ENCODE peak calls at places on chromosome 1, in five cellular contexts. V is breast epithelium, B is WTC11, M is HFF-Myc, E is GM20000. A is an unnamed sample.

GRCh38 chr1:231796141-231796540 is 169.6 kb downstream of the DISC1 start:
- DNase-seq in V (no peak), B (no peak), M (no peak), E (no peak), A (no peak)

GRCh38 chr1:225480825-225481434 is 53.1 kb upstream of the LBR start:
- DNase-seq in V (peak), B (peak), M (no peak), E (peak), A (peak)

GRCh38 chr1:4658643-4659042 is 4.2 kb downstream of the AJAP1 start:
- DNase-seq in V (no peak), B (no peak), M (no peak), E (no peak), A (no peak)

GRCh38 chr1:216140650-216141547 is 282.3 kb downstream of the USH2A start:
- DNase-seq in V (no peak), B (no peak), M (no peak), E (no peak), A (no peak)

GRCh38 chr1:228097333-228098081 is 5.6 kb downstream of the C1orf35 start:
- DNase-seq in V (no peak), B (no peak), M (no peak), E (no peak), A (peak)

GRCh38 chr1:20207546-20207945 is 21.2 kb upstream of the PLA2G2C start:
- DNase-seq in V (no peak), B (no peak), M (no peak), E (no peak), A (no peak)

GRCh38 chr1:39509360-39510009 is 18.0 kb downstream of the BMP8A start:
- DNase-seq in V (no peak), B (no peak), M (no peak), E (peak), A (peak)

GRCh38 chr1:155106862-155107261 is 20.8 kb upstream of the EFNA1 start:
- DNase-seq in V (no peak), B (no peak), M (no peak), E (no peak), A (no peak)

GRCh38 chr1:212774584-212774983 is 17.0 kb downstream of the NSL1 start:
- DNase-seq in V (no peak), B (no peak), M (no peak), E (no peak), A (no peak)

GRCh38 chr1:98119793-98120192 is 199.0 kb upstream of the DPYD start:
- DNase-seq in V (no peak), B (peak), M (no peak), E (no peak), A (no peak)

GRCh38 chr1:225709101-225709500 is 56.2 kb upstream of the ENAH start:
- DNase-seq in V (no peak), B (no peak), M (no peak), E (no peak), A (no peak)

GRCh38 chr1:11690132-11690668 is 1.3 kb upstream of the DRAXIN start:
- DNase-seq in V (no peak), B (no peak), M (no peak), E (no peak), A (no peak)

GRCh38 chr1:108961198-108961597 is 2.1 kb downstream of the CLCC1 start:
- DNase-seq in V (no peak), B (no peak), M (no peak), E (no peak), A (peak)

GRCh38 chr1:209257021-209257420 is 326.5 kb upstream of the CAMK1G start:
- DNase-seq in V (no peak), B (no peak), M (no peak), E (no peak), A (no peak)

GRCh38 chr1:75615664-75616435 is 4.9 kb upstream of the SLC44A5 start:
- DNase-seq in V (no peak), B (peak), M (no peak), E (peak), A (peak)

GRCh38 chr1:225412803-225413338 is 15.0 kb downstream of the LBR start:
- DNase-seq in V (no peak), B (no peak), M (no peak), E (no peak), A (no peak)

GRCh38 chr1:75559800-75560199 is 51.1 kb downstream of the SLC44A5 start:
- DNase-seq in V (no peak), B (no peak), M (no peak), E (no peak), A (no peak)

GRCh38 chr1:221274373-221274772 is 395.1 kb downstream of the HLX start:
- DNase-seq in V (no peak), B (no peak), M (no peak), E (no peak), A (no peak)

GRCh38 chr1:77347646-77348045 is 65.8 kb downstream of the AK5 start:
- DNase-seq in V (no peak), B (no peak), M (peak), E (no peak), A (peak)

GRCh38 chr1:188170935-188171334 is 1342.2 kb downstream of the PLA2G4A start:
- DNase-seq in V (no peak), B (no peak), M (no peak), E (no peak), A (no peak)

GRCh38 chr1:14300991-14301703 is 297.3 kb upstream of the KAZN start:
- DNase-seq in V (no peak), B (no peak), M (no peak), E (no peak), A (no peak)

GRCh38 chr1:211591980-211592493 is 13.1 kb upstream of the SLC30A1 start:
- DNase-seq in V (no peak), B (no peak), M (peak), E (no peak), A (no peak)

GRCh38 chr1:20670936-20671335 is 9.8 kb upstream of the DDOST start:
- DNase-seq in V (no peak), B (no peak), M (no peak), E (no peak), A (no peak)

GRCh38 chr1:108503062-108503740 is 53.1 kb downstream of the NBPF6 start:
- DNase-seq in V (no peak), B (no peak), M (peak), E (no peak), A (no peak)

GRCh38 chr1:200178340-200178739 is 150.8 kb downstream of the NR5A2 start:
- DNase-seq in V (no peak), B (no peak), M (no peak), E (no peak), A (no peak)

GRCh38 chr1:207261971-207262370 is 59.5 kb upstream of the CD55 start:
- DNase-seq in V (no peak), B (no peak), M (no peak), E (no peak), A (no peak)

GRCh38 chr1:207256869-207257268 is 64.6 kb upstream of the CD55 start:
- DNase-seq in V (no peak), B (no peak), M (no peak), E (no peak), A (no peak)

GRCh38 chr1:207264663-207265270 is 56.7 kb upstream of the CD55 start:
- DNase-seq in V (no peak), B (no peak), M (no peak), E (no peak), A (no peak)

GRCh38 chr1:207259391-207259790 is 62.1 kb upstream of the CD55 start:
- DNase-seq in V (no peak), B (no peak), M (peak), E (no peak), A (no peak)
- TF ChIP-seq CTCF in V (no peak), B (no peak), M (peak), E (no peak), A (no peak)

DNA sequence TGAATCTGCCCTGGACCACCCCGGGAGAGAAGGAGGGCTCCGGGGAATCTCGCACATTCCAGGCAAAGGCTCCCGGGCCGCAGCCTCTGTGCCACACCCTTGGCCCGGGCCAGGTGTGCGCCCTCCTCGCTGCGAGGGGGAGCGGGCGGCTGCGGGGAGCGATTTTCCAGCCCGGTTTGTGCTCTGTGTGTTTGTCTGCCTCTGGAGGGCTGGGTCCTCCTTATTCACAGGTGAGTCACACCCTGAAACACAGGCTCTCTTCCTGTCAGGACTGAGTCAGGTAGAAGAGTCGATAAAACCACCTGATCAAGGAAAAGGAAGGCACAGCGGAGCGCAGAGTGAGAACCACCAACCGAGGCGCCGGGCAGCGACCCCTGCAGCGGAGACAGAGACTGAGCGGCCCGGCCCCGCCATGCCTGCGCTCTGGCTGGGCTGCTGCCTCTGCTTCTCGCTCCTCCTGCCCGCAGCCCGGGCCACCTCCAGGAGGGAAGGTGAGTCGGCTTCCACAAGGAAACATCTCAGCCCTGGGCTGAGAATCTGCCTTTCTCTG is at the start of gene LAMC2:
- DNase-seq in V (peak), B (peak), M (no peak), E (no peak), A (peak)
- TF ChIP-seq CTCF in V (no peak), B (no peak), M (no peak), E (no peak), A (no peak)

DNA sequence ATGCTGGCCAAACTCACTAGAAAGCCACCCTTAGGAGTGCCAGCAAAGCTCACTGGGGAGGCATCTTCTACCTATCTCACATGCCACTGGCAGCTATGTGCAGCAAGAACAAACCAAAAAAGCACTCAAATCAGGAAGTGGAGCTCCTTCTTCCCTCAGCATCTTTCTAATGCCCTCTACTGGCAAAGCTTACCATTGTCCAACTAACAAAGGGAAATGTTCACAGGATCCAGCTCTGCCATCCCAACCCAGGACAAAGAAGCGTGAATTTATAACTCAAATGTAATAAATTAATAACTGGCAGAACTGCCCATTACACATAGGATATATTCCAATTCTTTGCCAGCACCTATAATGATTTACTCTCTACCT is 38.9 kb downstream of the LEPR start:
- DNase-seq in V (no peak), B (no peak), M (no peak), E (peak), A (no peak)
- TF ChIP-seq CTCF in V (no peak), B (no peak), M (peak), E (peak), A (peak)

DNA sequence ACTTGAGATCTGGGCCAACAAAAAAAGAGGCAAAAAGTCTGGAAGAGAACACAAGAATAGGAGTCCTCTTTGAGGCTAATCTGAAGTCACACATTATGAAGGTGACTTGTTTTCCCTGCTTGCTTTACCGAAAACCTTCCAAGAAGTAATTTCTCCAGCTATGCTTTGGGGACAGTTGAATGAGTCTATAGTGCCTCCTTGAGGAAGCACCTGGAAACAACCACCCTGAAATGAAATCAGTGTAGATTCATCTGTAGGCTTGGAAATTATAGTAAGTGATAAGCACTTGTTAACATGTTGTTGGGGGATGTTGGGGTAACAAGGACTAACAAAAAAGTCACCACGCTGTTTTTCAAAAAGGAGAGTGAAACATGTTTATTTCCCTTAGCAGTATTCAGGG is 23.4 kb upstream of the RPTN start:
- DNase-seq in V (no peak), B (no peak), M (no peak), E (no peak), A (peak)
- TF ChIP-seq CTCF in V (no peak), B (no peak), M (peak), E (no peak), A (peak)

GRCh38 chr1:106038260-106038659 is 1018.2 kb upstream of the PRMT6 start:
- DNase-seq in V (no peak), B (no peak), M (no peak), E (no peak), A (no peak)
- TF ChIP-seq CTCF in V (no peak), B (no peak), M (no peak), E (no peak), A (no peak)

DNA sequence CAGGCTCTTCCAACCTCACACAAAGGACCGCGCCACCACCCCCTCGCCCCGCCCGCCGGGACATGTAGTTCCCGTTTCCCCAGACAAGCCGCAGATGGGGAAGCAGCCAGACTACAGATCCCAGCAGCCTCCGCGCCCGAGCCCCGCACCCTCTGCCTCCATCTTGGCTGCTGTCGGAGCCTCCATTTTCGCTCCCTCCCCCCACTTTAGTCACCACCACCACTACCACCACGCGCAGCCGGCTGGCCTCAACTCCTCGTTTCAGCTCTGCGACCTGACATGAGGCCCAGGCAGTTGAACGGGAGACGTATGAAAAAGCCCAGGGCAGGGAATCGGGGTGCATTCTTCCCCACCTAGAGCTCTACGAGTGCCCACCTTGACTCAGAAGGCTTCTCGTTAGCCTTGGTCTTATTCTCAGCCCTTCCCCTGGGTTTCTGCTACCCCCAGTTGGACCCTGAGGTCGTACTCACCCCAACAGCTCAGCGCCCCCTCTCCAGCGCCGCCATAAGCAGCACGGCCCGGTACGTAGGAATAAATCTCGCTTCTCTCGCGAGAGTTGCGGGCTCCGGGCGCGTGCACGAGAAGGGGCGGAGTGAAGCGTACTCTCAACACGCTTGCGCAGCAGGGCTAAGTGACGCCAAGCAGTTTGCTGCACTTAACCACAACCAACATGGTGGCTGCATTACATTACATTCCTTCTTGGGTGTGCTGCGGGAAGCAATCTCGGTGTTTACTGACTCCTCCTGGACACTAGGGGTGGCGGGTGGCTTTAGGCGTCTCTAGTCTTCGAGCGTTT is at the start of gene CSDE1:
- DNase-seq in V (peak), B (peak), M (peak), E (peak), A (peak)
- TF ChIP-seq CTCF in V (no peak), B (no peak), M (peak), E (no peak), A (peak)

GRCh38 chr1:2311184-2312032 is 79.9 kb downstream of the MORN1 start:
- DNase-seq in V (peak), B (peak), M (no peak), E (peak), A (peak)
- TF ChIP-seq CTCF in V (no peak), B (no peak), M (peak), E (peak), A (peak)

GRCh38 chr1:204621996-204622395 is 63.5 kb downstream of the LRRN2 start:
- DNase-seq in V (no peak), B (no peak), M (no peak), E (no peak), A (no peak)

GRCh38 chr1:204617256-204618147 is 68.0 kb downstream of the LRRN2 start:
- DNase-seq in V (no peak), B (no peak), M (no peak), E (no peak), A (no peak)

GRCh38 chr1:204621391-204621790 is 64.1 kb downstream of the LRRN2 start:
- DNase-seq in V (no peak), B (no peak), M (no peak), E (no peak), A (no peak)

GRCh38 chr1:204618148-204618760 is 67.3 kb downstream of the LRRN2 start:
- DNase-seq in V (no peak), B (no peak), M (no peak), E (no peak), A (no peak)

DNA sequence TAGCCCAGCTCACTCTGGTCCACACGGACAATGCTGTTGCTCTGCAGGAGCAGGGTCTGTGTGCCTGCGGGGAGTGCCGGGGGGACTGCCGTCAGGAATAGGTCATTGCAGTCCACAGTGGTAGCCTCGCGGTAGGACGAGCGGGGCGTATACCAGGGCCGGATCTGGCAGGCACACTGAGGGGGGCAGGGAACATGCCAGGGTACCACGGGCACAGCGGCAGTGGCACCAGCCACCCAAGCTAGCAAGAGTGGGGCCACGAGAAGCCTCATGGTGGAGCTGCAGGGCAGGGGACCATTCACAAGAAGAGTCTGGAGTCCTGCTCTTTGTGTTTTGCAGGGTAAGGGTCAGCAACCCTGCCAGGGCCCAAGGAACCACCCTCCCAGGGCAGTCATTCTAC is 65.8 kb downstream of the LRRN2 start:
- DNase-seq in V (no peak), B (no peak), M (no peak), E (no peak), A (no peak)
- TF ChIP-seq CTCF in V (no peak), B (no peak), M (no peak), E (no peak), A (no peak)

GRCh38 chr1:96080925-96081324 is 640.7 kb upstream of the PTBP2 start:
- DNase-seq in V (no peak), B (no peak), M (no peak), E (no peak), A (no peak)
- TF ChIP-seq CTCF in V (no peak), B (no peak), M (peak), E (no peak), A (no peak)

GRCh38 chr1:22018583-22019559 is 17.4 kb downstream of the CELA3A start:
- DNase-seq in V (no peak), B (no peak), M (peak), E (peak), A (peak)
- TF ChIP-seq CTCF in V (no peak), B (no peak), M (peak), E (no peak), A (peak)

A was measured in activated CD8-positive, alpha-beta T cell treated with anti-CD3 and anti-CD28 coated beads for 36 hours.